ENCODE peak calls at places on chromosomes 7 and 10, in seven cellular contexts. K is WTC11, J is left ventricle myocardium inferior, R is tibial nerve, E is naive B cell, N is dorsolateral prefrontal cortex, X is esophagus muscularis mucosa. W is an unnamed sample.

GRCh38 chr10:65358565-65358964 is 1567.3 kb upstream of the LRRTM3 start:
- DNase-seq in K (peak; percentile 35), J (no peak), X (no peak), E (no peak), N (no peak), R (no peak), W (no peak)

GRCh38 chr10:46555366-46555712 is 1.1 kb downstream of the GPRIN2 start:
- DNase-seq in N (no peak), J (no peak), E (no peak), X (no peak), K (peak; percentile 28), R (no peak), W (no peak)

GRCh38 chr10:61136151-61136550 is 192.2 kb upstream of the RHOBTB1 start:
- DNase-seq in K (no peak), X (no peak), J (no peak), E (no peak), N (no peak), R (no peak), W (no peak)

GRCh38 chr7:1368682-1369571 is 90.3 kb downstream of the MICALL2 start:
- DNase-seq in K (peak; percentile 97), E (peak; percentile 8), N (no peak), X (no peak), J (no peak), R (no peak), W (peak; percentile 43)

GRCh38 chr7:36145686-36146085 is 7.4 kb upstream of the EEPD1 start:
- DNase-seq in R (no peak), E (no peak), X (no peak), J (no peak), N (no peak), K (no peak), W (no peak)

GRCh38 chr10:109205929-109206585 is 717.3 kb downstream of the XPNPEP1 start:
- DNase-seq in R (no peak), N (no peak), X (no peak), E (no peak), J (no peak), K (no peak), W (no peak)

GRCh38 chr10:121990015-121990677 is 1.2 kb downstream of the TACC2 start:
- DNase-seq in N (no peak), R (no peak), E (no peak), J (no peak), X (no peak), K (no peak), W (no peak)

GRCh38 chr10:1402016-1402820 is 335.1 kb downstream of the ADARB2 start:
- DNase-seq in N (no peak), J (no peak), X (peak; percentile 68), R (no peak), K (no peak), E (no peak), W (no peak)

GRCh38 chr7:135320277-135320676 is 86.6 kb downstream of the STRA8 start:
- DNase-seq in N (peak; percentile 37), X (no peak), J (peak; percentile 81), R (peak; percentile 81), E (no peak), K (no peak), W (no peak)

GRCh38 chr10:62738916-62739315 is 65.6 kb upstream of the ADO start:
- DNase-seq in E (no peak), N (no peak), X (no peak), K (no peak), R (no peak), J (no peak), W (no peak)

GRCh38 chr10:121823993-121824463 is 103.8 kb downstream of the ATE1 start:
- DNase-seq in X (no peak), J (no peak), E (no peak), R (no peak), N (no peak), K (no peak), W (peak; percentile 25)

GRCh38 chr10:58615237-58615935 is 102.7 kb downstream of the BICC1 start:
- DNase-seq in R (no peak), N (no peak), J (no peak), X (no peak), E (no peak), K (no peak), W (no peak)

GRCh38 chr10:118958984-118959916 is 70.3 kb upstream of the NANOS1 start:
- DNase-seq in X (no peak), R (peak; percentile 41), N (peak; percentile 35), E (no peak), K (no peak), J (peak; percentile 67), W (no peak)

GRCh38 chr10:65313406-65313805 is 1612.4 kb upstream of the LRRTM3 start:
- DNase-seq in J (no peak), R (no peak), X (no peak), K (no peak), E (no peak), N (no peak), W (no peak)

GRCh38 chr7:34949356-34949755 is 87.9 kb downstream of the DPY19L1 start:
- DNase-seq in K (no peak), E (no peak), N (no peak), R (no peak), X (no peak), J (no peak), W (no peak)

GRCh38 chr10:98041352-98042043 is 11.1 kb upstream of the CRTAC1 start:
- DNase-seq in R (peak; percentile 69), N (peak; percentile 82), K (peak; percentile 81), X (no peak), E (no peak), J (peak; percentile 44), W (no peak)

GRCh38 chr7:135672560-135673359 is 10.4 kb downstream of the STMP1 start:
- DNase-seq in R (peak; percentile 41), K (no peak), X (peak; percentile 47), E (no peak), N (no peak), J (no peak), W (no peak)

GRCh38 chr7:16129431-16130126 is 291.8 kb downstream of the CRPPA start:
- DNase-seq in N (no peak), E (no peak), J (no peak), X (no peak), R (no peak), K (no peak), W (no peak)

GRCh38 chr10:69456880-69457693 is 5.8 kb downstream of the TSPAN15 start:
- DNase-seq in R (no peak), X (no peak), E (no peak), N (no peak), J (no peak), K (no peak), W (no peak)

GRCh38 chr7:35545831-35546230 is 149.1 kb downstream of the HERPUD2 start:
- DNase-seq in J (no peak), E (no peak), K (no peak), N (no peak), R (no peak), X (peak; percentile 85), W (no peak)